ENCODE peak calls at places on chromosomes 4 and X, in five cellular contexts. One of them, this sample, is unnamed. For H3K4me1, the result is how much of the 10 kb centered on the place peaks cover.

GRCh38 chr4:187767687-187768086 is 227.9 kb upstream of the ZFP42 start:
- DNase-seq in heart left ventricle: no peak
- DNase-seq in colonic mucosa: no peak
- DNase-seq in vagina: no peak
- DNase-seq in uterus: no peak
- DNase-seq in this sample: no peak

GRCh38 chrX:40170830-40171512 is 73.2 kb upstream of the BCOR start:
- DNase-seq in vagina: no peak
- DNase-seq in heart left ventricle: no peak
- DNase-seq in uterus: peak
- DNase-seq in colonic mucosa: peak
- DNase-seq in this sample: peak

GRCh38 chr4:25817059-25817681 is 45.6 kb downstream of the SEL1L3 start:
- DNase-seq in heart left ventricle: no peak
- DNase-seq in colonic mucosa: no peak
- DNase-seq in vagina: no peak
- DNase-seq in uterus: no peak
- DNase-seq in this sample: no peak

GRCh38 chr4:97910005-97910404 is 233.3 kb downstream of the STPG2 start:
- DNase-seq in vagina: no peak
- DNase-seq in uterus: no peak
- DNase-seq in colonic mucosa: no peak
- DNase-seq in heart left ventricle: no peak
- DNase-seq in this sample: no peak

GRCh38 chrX:44244008-44244407 is 99.5 kb downstream of the EFHC2 start:
- DNase-seq in colonic mucosa: no peak
- DNase-seq in heart left ventricle: no peak
- DNase-seq in uterus: no peak
- DNase-seq in vagina: no peak
- DNase-seq in this sample: no peak

GRCh38 chr4:128525939-128526630 is 238.5 kb upstream of the PGRMC2 start:
- DNase-seq in heart left ventricle: no peak
- DNase-seq in uterus: no peak
- DNase-seq in colonic mucosa: no peak
- DNase-seq in vagina: no peak
- DNase-seq in this sample: no peak

GRCh38 chr4:145732416-145732815 is 52.5 kb downstream of the C4orf51 start:
- DNase-seq in heart left ventricle: no peak
- DNase-seq in uterus: no peak
- DNase-seq in colonic mucosa: peak
- DNase-seq in vagina: no peak
- DNase-seq in this sample: no peak

GRCh38 chr4:5041609-5042234 is 9.6 kb upstream of the STK32B start:
- DNase-seq in colonic mucosa: no peak
- DNase-seq in heart left ventricle: no peak
- DNase-seq in vagina: no peak
- DNase-seq in uterus: no peak
- DNase-seq in this sample: no peak

GRCh38 chrX:7060444-7060843 is 87.1 kb upstream of the STS start:
- DNase-seq in uterus: no peak
- DNase-seq in colonic mucosa: no peak
- DNase-seq in vagina: no peak
- DNase-seq in heart left ventricle: no peak
- DNase-seq in this sample: no peak

GRCh38 chr4:78627046-78627965 is 75.7 kb downstream of the ANXA3 start:
- DNase-seq in vagina: no peak
- DNase-seq in uterus: no peak
- DNase-seq in heart left ventricle: no peak
- DNase-seq in colonic mucosa: no peak
- DNase-seq in this sample: no peak

GRCh38 chr4:6773106-6773505 is 9.4 kb upstream of the KIAA0232 start:
- DNase-seq in heart left ventricle: no peak
- DNase-seq in vagina: peak
- DNase-seq in colonic mucosa: peak
- DNase-seq in uterus: no peak
- DNase-seq in this sample: no peak

GRCh38 chr4:147396105-147396504 is 84.8 kb upstream of the EDNRA start:
- DNase-seq in vagina: no peak
- DNase-seq in heart left ventricle: no peak
- DNase-seq in uterus: no peak
- DNase-seq in colonic mucosa: no peak
- DNase-seq in this sample: no peak

GRCh38 chr4:25874641-25875040 is 11.9 kb upstream of the SEL1L3 start:
- DNase-seq in vagina: no peak
- DNase-seq in uterus: no peak
- DNase-seq in colonic mucosa: no peak
- DNase-seq in heart left ventricle: no peak
- DNase-seq in this sample: no peak

GRCh38 chr4:114512595-114513295 is 85.9 kb upstream of the UGT8 start:
- DNase-seq in uterus: no peak
- DNase-seq in vagina: no peak
- DNase-seq in colonic mucosa: no peak
- DNase-seq in heart left ventricle: no peak
- DNase-seq in this sample: no peak

GRCh38 chr4:151809716-151810115 is 48.9 kb upstream of the GATB start:
- DNase-seq in vagina: no peak
- DNase-seq in heart left ventricle: no peak
- DNase-seq in colonic mucosa: no peak
- DNase-seq in uterus: no peak
- DNase-seq in this sample: no peak

GRCh38 chr4:87192155-87192919 is 28.1 kb downstream of the KLHL8 start:
- DNase-seq in uterus: no peak
- DNase-seq in vagina: no peak
- DNase-seq in colonic mucosa: no peak
- DNase-seq in heart left ventricle: no peak
- DNase-seq in this sample: no peak

GRCh38 chr4:3045500-3045850 is 28.9 kb downstream of the HTT-AS start:
- DNase-seq in heart left ventricle: no peak
- DNase-seq in vagina: no peak
- DNase-seq in colonic mucosa: peak
- DNase-seq in uterus: no peak
- DNase-seq in this sample: peak

GRCh38 chrX:50813843-50814661 is at the start of gene SHROOM4:
- DNase-seq in uterus: peak
- DNase-seq in colonic mucosa: peak
- DNase-seq in heart left ventricle: peak
- DNase-seq in vagina: no peak
- DNase-seq in this sample: peak

GRCh38 chr4:3290476-3290875 is 2.3 kb upstream of the RGS12 start:
- DNase-seq in heart left ventricle: no peak
- DNase-seq in uterus: no peak
- DNase-seq in colonic mucosa: peak
- DNase-seq in vagina: peak
- DNase-seq in this sample: no peak

GRCh38 chrX:130108647-130109428 is 1.5 kb downstream of the ELF4 start:
- DNase-seq in vagina: no peak
- DNase-seq in heart left ventricle: peak
- DNase-seq in uterus: no peak
- DNase-seq in colonic mucosa: peak
- DNase-seq in this sample: no peak

GRCh38 chrX:29530520-29530919 is 684.8 kb upstream of the MAGEB2 start:
- DNase-seq in vagina: no peak
- DNase-seq in uterus: no peak
- DNase-seq in colonic mucosa: no peak
- DNase-seq in heart left ventricle: no peak
- DNase-seq in this sample: no peak

GRCh38 chrX:100819534-100819836 is 706 bp upstream of the CSTF2 start:
- DNase-seq in colonic mucosa: no peak
- DNase-seq in vagina: no peak
- DNase-seq in uterus: peak
- DNase-seq in heart left ventricle: peak
- DNase-seq in this sample: no peak

GRCh38 chrX:48540015-48540350 is 469 bp downstream of the TBC1D25 start:
- DNase-seq in vagina: no peak
- DNase-seq in heart left ventricle: peak
- DNase-seq in uterus: peak
- DNase-seq in colonic mucosa: peak
- DNase-seq in this sample: no peak

GRCh38 chrX:48539345-48540014 is at the start of gene TBC1D25:
- DNase-seq in vagina: peak
- DNase-seq in heart left ventricle: peak
- DNase-seq in colonic mucosa: peak
- DNase-seq in uterus: peak
- DNase-seq in this sample: peak

GRCh38 chrX:48538641-48539344 is 721 bp upstream of the TBC1D25 start:
- DNase-seq in colonic mucosa: no peak
- DNase-seq in heart left ventricle: no peak
- DNase-seq in uterus: no peak
- DNase-seq in vagina: no peak
- DNase-seq in this sample: no peak

GRCh38 chrX:48540480-48540879 is 966 bp downstream of the TBC1D25 start:
- DNase-seq in colonic mucosa: no peak
- DNase-seq in vagina: no peak
- DNase-seq in uterus: no peak
- DNase-seq in heart left ventricle: no peak
- DNase-seq in this sample: no peak

GRCh38 chrX:48541140-48541814 is 1.8 kb downstream of the TBC1D25 start:
- DNase-seq in vagina: no peak
- DNase-seq in uterus: no peak
- DNase-seq in colonic mucosa: no peak
- DNase-seq in heart left ventricle: no peak
- DNase-seq in this sample: no peak
- H3K27ac ChIP-seq in vagina: no peak
- H3K27ac ChIP-seq in uterus: no peak
- H3K27ac ChIP-seq in colonic mucosa: no peak
- H3K27ac ChIP-seq in heart left ventricle: no peak
- H3K27ac ChIP-seq in this sample: no peak

GRCh38 chrX:11888421-11888820 is 130.4 kb downstream of the MSL3 start:
- DNase-seq in heart left ventricle: no peak
- DNase-seq in vagina: no peak
- DNase-seq in uterus: no peak
- DNase-seq in colonic mucosa: no peak
- DNase-seq in this sample: no peak

GRCh38 chrX:11890843-11891514 is 132.9 kb downstream of the MSL3 start:
- DNase-seq in heart left ventricle: peak
- DNase-seq in vagina: no peak
- DNase-seq in colonic mucosa: no peak
- DNase-seq in uterus: no peak
- DNase-seq in this sample: peak

GRCh38 chrX:11886745-11887144 is 128.7 kb downstream of the MSL3 start:
- DNase-seq in vagina: no peak
- DNase-seq in heart left ventricle: no peak
- DNase-seq in uterus: no peak
- DNase-seq in colonic mucosa: no peak
- DNase-seq in this sample: no peak

GRCh38 chrX:11881485-11882170 is 123.6 kb downstream of the MSL3 start:
- DNase-seq in heart left ventricle: no peak
- DNase-seq in uterus: no peak
- DNase-seq in colonic mucosa: no peak
- DNase-seq in vagina: no peak
- DNase-seq in this sample: no peak

DNA sequence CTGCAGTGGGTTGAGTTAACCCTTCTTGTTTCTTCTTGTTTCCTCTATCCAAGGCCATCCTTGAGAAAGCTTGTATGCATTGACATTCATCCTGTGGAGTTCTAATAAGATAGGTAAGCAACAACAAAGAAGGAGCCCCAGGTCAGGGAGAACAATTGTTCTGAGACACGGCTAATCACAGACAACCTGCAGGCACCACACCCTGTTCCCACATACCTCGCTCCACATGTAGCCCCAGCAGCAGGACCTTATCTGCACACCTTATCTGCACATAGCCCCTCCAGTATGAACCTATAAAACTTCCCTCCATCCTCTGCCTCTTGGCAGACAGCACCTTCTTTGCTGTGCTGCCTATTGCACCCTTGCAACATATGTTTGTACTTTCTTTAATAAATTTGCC is 129.1 kb downstream of the MSL3 start:
- DNase-seq in colonic mucosa: no peak
- DNase-seq in uterus: no peak
- DNase-seq in vagina: no peak
- DNase-seq in heart left ventricle: no peak
- DNase-seq in this sample: no peak
- H3K4me3 ChIP-seq in colonic mucosa: no peak
- H3K4me3 ChIP-seq in uterus: no peak
- H3K4me3 ChIP-seq in vagina: no peak
- H3K4me3 ChIP-seq in heart left ventricle: no peak
- H3K4me3 ChIP-seq in this sample: no peak

GRCh38 chr4:7823416-7823824 is 116.2 kb downstream of the AFAP1 start:
- DNase-seq in vagina: no peak
- DNase-seq in uterus: no peak
- DNase-seq in colonic mucosa: peak
- DNase-seq in heart left ventricle: peak
- DNase-seq in this sample: no peak

GRCh38 chr4:7826909-7827306 is 112.8 kb downstream of the AFAP1 start:
- DNase-seq in vagina: no peak
- DNase-seq in uterus: no peak
- DNase-seq in heart left ventricle: no peak
- DNase-seq in colonic mucosa: no peak
- DNase-seq in this sample: no peak

GRCh38 chr4:7826176-7826908 is 113.3 kb downstream of the AFAP1 start:
- DNase-seq in uterus: no peak
- DNase-seq in vagina: no peak
- DNase-seq in colonic mucosa: no peak
- DNase-seq in heart left ventricle: no peak
- DNase-seq in this sample: no peak

GRCh38 chr4:7822858-7823257 is 116.8 kb downstream of the AFAP1 start:
- DNase-seq in vagina: no peak
- DNase-seq in heart left ventricle: no peak
- DNase-seq in uterus: no peak
- DNase-seq in colonic mucosa: no peak
- DNase-seq in this sample: no peak

DNA sequence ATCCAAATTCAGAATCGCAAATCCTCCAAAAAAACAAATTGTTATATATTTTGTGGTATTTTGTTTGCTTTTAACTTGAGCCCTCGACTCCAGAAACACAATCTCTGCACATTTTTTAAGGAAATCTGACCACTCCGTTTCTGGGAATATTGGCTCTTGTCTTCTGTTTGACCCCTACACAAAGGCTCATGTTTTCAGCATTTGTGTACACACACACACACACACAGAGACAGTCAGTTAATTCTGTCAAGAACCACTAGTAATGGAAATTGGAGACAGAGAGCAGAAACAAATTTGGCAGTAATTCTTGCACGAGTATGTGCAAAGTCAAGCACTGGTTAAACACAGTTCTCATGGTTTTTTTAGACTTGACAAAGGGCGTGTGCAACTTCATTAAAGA is 115.4 kb downstream of the AFAP1 start:
- DNase-seq in vagina: no peak
- DNase-seq in colonic mucosa: no peak
- DNase-seq in uterus: no peak
- DNase-seq in heart left ventricle: no peak
- DNase-seq in this sample: no peak
- H3K4me1 ChIP-seq in vagina: under half
- H3K4me1 ChIP-seq in colonic mucosa: under half
- H3K4me1 ChIP-seq in uterus: under half
- H3K4me1 ChIP-seq in heart left ventricle: half or more
- H3K4me1 ChIP-seq in this sample: under half

DNA sequence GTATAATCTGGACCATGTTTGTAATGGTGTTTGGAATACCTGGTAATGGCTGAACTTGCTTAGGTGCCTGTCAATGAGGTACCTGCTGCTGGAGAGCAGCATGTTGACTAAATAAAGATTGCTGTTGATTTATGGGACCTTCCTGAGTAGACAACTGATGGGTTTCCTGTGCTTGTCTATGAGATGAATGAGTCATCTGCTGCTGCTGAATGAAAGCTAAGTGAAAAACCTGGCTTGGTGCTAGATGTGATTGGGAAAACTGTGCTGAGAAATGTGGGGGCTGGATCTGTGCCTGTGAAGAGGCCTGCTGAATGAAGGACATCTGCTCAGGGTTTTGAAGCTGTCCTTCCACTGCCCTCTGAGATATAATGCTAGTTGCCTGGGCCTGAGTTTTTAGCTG is 69.6 kb downstream of the WNK3 start:
- DNase-seq in colonic mucosa: no peak
- DNase-seq in vagina: no peak
- DNase-seq in heart left ventricle: no peak
- DNase-seq in uterus: no peak
- DNase-seq in this sample: no peak
- H3K27ac ChIP-seq in colonic mucosa: no peak
- H3K27ac ChIP-seq in vagina: no peak
- H3K27ac ChIP-seq in heart left ventricle: no peak
- H3K27ac ChIP-seq in uterus: no peak
- H3K27ac ChIP-seq in this sample: no peak